ENCODE peak calls at places on chromosomes 5 and 9, in nine cellular contexts. Y is kidney epithelial cell, N is RWPE1, D is GM12865, X is astrocyte, J is HepG2, C is brain microvascular endothelial cell, M is AG10803, H is osteocyte. L is an unnamed sample.

GRCh38 chr5:170623576-170624181 is 119.9 kb downstream of the KCNIP1 start:
- DNase-seq in Y (no peak), N (peak; percentile 45), D (peak; percentile 59), X (no peak), J (peak; percentile 20), C (no peak), M (peak; percentile 61), H (no peak), L (peak; percentile 42)

GRCh38 chr9:8262625-8263622 is 463.3 kb upstream of the DMAC1 start:
- DNase-seq in Y (no peak), N (no peak), D (no peak), X (no peak), J (no peak), C (no peak), M (no peak), H (no peak), L (peak; percentile 79)

GRCh38 chr9:37911271-37911681 is 7.3 kb upstream of the SLC25A51 start:
- DNase-seq in Y (no peak), N (no peak), D (no peak), X (no peak), J (no peak), C (peak; percentile 46), M (peak; percentile 19), H (no peak), L (no peak)

GRCh38 chr5:164998142-164998541 is 1492.7 kb downstream of the MAT2B start:
- DNase-seq in Y (no peak), N (no peak), D (no peak), X (no peak), J (no peak), C (no peak), M (no peak), H (no peak), L (no peak)

GRCh38 chr9:93592389-93593021 is 16.1 kb downstream of the PHF2 start:
- DNase-seq in Y (no peak), N (no peak), D (no peak), X (no peak), J (peak; percentile 58), C (no peak), M (peak; percentile 58), H (no peak), L (peak; percentile 34)

GRCh38 chr5:62011072-62011664 is 294.8 kb upstream of the KIF2A start:
- DNase-seq in Y (no peak), N (no peak), D (no peak), X (no peak), J (no peak), C (no peak), M (no peak), H (no peak), L (no peak)

GRCh38 chr9:11016081-11016480 is 403.3 kb upstream of the PTPRD start:
- DNase-seq in Y (no peak), N (peak; percentile 20), D (no peak), X (no peak), J (no peak), C (no peak), M (no peak), H (no peak), L (no peak)

GRCh38 chr9:92642599-92642998 is 27.3 kb downstream of the IPPK start:
- DNase-seq in Y (no peak), N (no peak), D (no peak), X (no peak), J (no peak), C (no peak), M (no peak), H (peak; percentile 63), L (no peak)

GRCh38 chr9:135076143-135076875 is 11.2 kb upstream of the OLFM1 start:
- DNase-seq in Y (no peak), N (no peak), D (no peak), X (no peak), J (no peak), C (no peak), M (no peak), H (peak; percentile 66), L (no peak)

GRCh38 chr9:4750021-4750673 is 9.1 kb upstream of the AK3 start:
- DNase-seq in Y (no peak), N (no peak), D (peak; percentile 58), X (peak; percentile 36), J (no peak), C (peak; percentile 86), M (peak; percentile 43), H (no peak), L (peak; percentile 70)

GRCh38 chr9:100639851-100640250 is 62.0 kb downstream of the CAVIN4 start:
- DNase-seq in Y (no peak), N (no peak), D (no peak), X (no peak), J (no peak), C (no peak), M (no peak), H (no peak), L (no peak)

GRCh38 chr5:26692952-26693351 is 345.4 kb downstream of the CDH9 start:
- DNase-seq in Y (no peak), N (no peak), D (no peak), X (no peak), J (no peak), C (no peak), M (no peak), H (no peak), L (no peak)

GRCh38 chr5:177430146-177430951 is 3.9 kb downstream of the GRK6 start:
- DNase-seq in Y (no peak), N (no peak), D (peak; percentile 75), X (no peak), J (no peak), C (no peak), M (no peak), H (no peak), L (no peak)

GRCh38 chr5:55600536-55601208 is 65.9 kb upstream of the PLPP1 start:
- DNase-seq in Y (no peak), N (no peak), D (no peak), X (peak; percentile 89), J (no peak), C (peak; percentile 64), M (peak; percentile 79), H (no peak), L (peak; percentile 90)

GRCh38 chr9:1100945-1101344 is 50.8 kb downstream of the DMRT2 start:
- DNase-seq in Y (peak; percentile 29), N (no peak), D (peak; percentile 34), X (no peak), J (peak; percentile 26), C (peak; percentile 30), M (peak; percentile 45), H (no peak), L (peak; percentile 34)

GRCh38 chr5:112685929-112686328 is 51.8 kb upstream of the APC start:
- DNase-seq in Y (no peak), N (no peak), D (no peak), X (peak; percentile 79), J (no peak), C (peak; percentile 6), M (peak; percentile 85), H (no peak), L (peak; percentile 84)

GRCh38 chr9:971901-972511 is 4.4 kb upstream of the DMRT3 start:
- DNase-seq in Y (no peak), N (peak; percentile 32), D (no peak), X (no peak), J (no peak), C (no peak), M (no peak), H (peak; percentile 81), L (no peak)

GRCh38 chr5:170166101-170166500 is 60.4 kb downstream of the FOXI1 start:
- DNase-seq in Y (no peak), N (no peak), D (no peak), X (no peak), J (no peak), C (no peak), M (no peak), H (no peak), L (no peak)

DNA sequence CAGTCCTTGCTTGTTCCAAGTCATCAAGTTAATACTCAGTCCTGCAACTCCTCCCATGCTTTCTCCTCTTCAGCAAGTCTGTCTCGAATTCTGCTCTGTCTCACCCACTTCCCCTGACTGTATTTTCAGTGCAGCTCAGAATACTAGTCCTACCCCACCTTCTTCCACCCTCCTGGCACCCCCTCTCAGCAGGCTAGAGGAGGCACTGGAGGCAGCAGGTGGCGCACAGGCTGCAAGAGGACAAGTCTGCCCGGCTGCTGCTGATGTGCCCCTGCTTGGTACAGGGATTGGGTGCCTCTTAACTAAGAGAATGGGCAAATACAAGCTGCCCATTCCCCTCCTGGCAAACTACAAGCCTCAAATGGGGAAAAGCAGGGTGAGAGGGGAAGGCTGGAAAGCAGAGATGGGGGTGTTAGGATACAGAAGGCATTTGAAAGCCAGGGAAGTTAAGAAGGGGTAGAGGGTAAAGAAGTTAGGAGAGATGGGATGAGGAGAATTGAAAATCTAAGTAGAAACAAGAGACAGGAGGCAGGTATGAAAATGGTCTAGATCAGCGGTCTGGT is 5.0 kb downstream of the TLN1 start:
- DNase-seq in Y (peak; percentile 42), N (no peak), D (peak; percentile 78), X (peak; percentile 36), J (peak; percentile 35), C (peak; percentile 40), M (peak; percentile 68), H (no peak), L (peak; percentile 53)
- TF ChIP-seq CTCF in Y (peak; percentile 39), N (no peak), D (peak; percentile 29), X (no peak), J (no peak), C (peak; percentile 20), M (peak; percentile 44), H (no peak), L (no peak)

DNA sequence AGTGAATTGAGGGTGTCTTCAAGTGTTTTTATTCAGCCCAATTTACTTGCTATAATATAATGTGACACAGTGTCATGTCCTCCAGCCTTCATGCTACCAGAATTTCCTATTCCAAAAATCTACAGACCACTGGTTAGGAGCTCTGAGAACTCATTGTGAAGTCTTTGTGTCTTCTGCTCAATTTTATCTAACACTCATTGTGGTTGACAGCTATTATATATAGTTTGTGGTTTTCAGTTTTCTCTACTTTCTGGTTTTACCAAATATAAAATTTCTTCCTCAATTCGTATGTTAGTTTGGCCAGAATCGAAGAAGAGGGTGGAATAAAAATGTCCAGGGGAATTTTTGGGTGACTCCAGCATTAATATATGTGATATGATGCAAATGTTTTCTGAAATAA is 509.3 kb upstream of the NUDT12 start:
- DNase-seq in Y (no peak), N (no peak), D (no peak), X (no peak), J (no peak), C (no peak), M (no peak), H (no peak), L (no peak)
- TF ChIP-seq CTCF in Y (no peak), N (no peak), D (no peak), X (no peak), J (no peak), C (no peak), M (no peak), H (no peak), L (no peak)

GRCh38 chr5:29005386-29005785 is 1967.0 kb upstream of the CDH9 start:
- DNase-seq in Y (no peak), N (no peak), D (no peak), X (no peak), J (peak; percentile 6), C (peak; percentile 21), M (no peak), H (no peak), L (no peak)
- TF ChIP-seq CTCF in Y (peak; percentile 7), N (peak; percentile 2), D (no peak), X (no peak), J (peak; percentile 28), C (no peak), M (no peak), H (peak; percentile 31), L (no peak)

DNA sequence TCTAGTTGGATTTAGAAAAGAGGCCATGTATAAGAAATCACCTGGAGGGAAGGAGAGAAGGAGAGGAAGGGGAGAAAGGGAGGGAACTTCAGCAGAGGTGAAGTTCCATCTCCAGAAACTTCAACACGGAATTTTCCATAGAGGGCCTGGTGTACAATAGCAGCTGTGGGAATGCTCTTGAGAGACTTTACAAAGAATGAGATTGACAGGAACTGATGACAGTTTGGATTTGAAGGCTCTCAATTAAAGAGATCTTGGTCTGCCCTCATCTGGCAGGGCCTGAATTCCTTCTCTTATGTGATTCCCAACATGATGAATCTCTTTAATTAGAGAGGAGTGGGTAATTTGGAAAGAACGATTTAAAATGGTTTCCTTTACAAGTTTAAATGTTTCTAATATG is 143.5 kb downstream of the MLLT3 start:
- DNase-seq in Y (no peak), N (no peak), D (no peak), X (no peak), J (peak; percentile 15), C (no peak), M (no peak), H (no peak), L (no peak)
- TF ChIP-seq CTCF in Y (no peak), N (no peak), D (no peak), X (no peak), J (peak; percentile 6), C (no peak), M (no peak), H (no peak), L (no peak)